ENCODE peak calls at places on chromosomes 5 and 9, in five cellular contexts. One of them, this sample, is unnamed.

GRCh38 chr5:91183743-91184142 is 199.4 kb downstream of the ARRDC3 start:
- DNase-seq in stimulated activated CD8-positive, alpha-beta memory T cell treated with anti-CD3 and anti-CD28 coated beads, Interleukin-4, amount 100 ng/mL, for 24 hours: no peak
- DNase-seq in neural crest cell: no peak
- DNase-seq in AG08396: no peak
- DNase-seq in T follicular helper cell: no peak
- DNase-seq in this sample: no peak

GRCh38 chr9:89312154-89312616 is 1.2 kb downstream of the CKS2 start:
- DNase-seq in stimulated activated CD8-positive, alpha-beta memory T cell treated with anti-CD3 and anti-CD28 coated beads, Interleukin-4, amount 100 ng/mL, for 24 hours: no peak
- DNase-seq in neural crest cell: no peak
- DNase-seq in AG08396: no peak
- DNase-seq in T follicular helper cell: no peak
- DNase-seq in this sample: no peak

GRCh38 chr5:129431406-129431805 is 28.7 kb upstream of the ADAMTS19 start:
- DNase-seq in stimulated activated CD8-positive, alpha-beta memory T cell treated with anti-CD3 and anti-CD28 coated beads, Interleukin-4, amount 100 ng/mL, for 24 hours: no peak
- DNase-seq in neural crest cell: no peak
- DNase-seq in AG08396: no peak
- DNase-seq in T follicular helper cell: no peak
- DNase-seq in this sample: no peak

GRCh38 chr5:45385321-45386058 is 310.7 kb downstream of the HCN1 start:
- DNase-seq in stimulated activated CD8-positive, alpha-beta memory T cell treated with anti-CD3 and anti-CD28 coated beads, Interleukin-4, amount 100 ng/mL, for 24 hours: no peak
- DNase-seq in neural crest cell: no peak
- DNase-seq in AG08396: peak
- DNase-seq in T follicular helper cell: no peak
- DNase-seq in this sample: peak

GRCh38 chr9:107367727-107368502 is 84.8 kb downstream of the RAD23B start:
- DNase-seq in stimulated activated CD8-positive, alpha-beta memory T cell treated with anti-CD3 and anti-CD28 coated beads, Interleukin-4, amount 100 ng/mL, for 24 hours: no peak
- DNase-seq in neural crest cell: no peak
- DNase-seq in AG08396: no peak
- DNase-seq in T follicular helper cell: no peak
- DNase-seq in this sample: no peak

GRCh38 chr5:37637165-37637845 is 202.5 kb downstream of the GDNF start:
- DNase-seq in stimulated activated CD8-positive, alpha-beta memory T cell treated with anti-CD3 and anti-CD28 coated beads, Interleukin-4, amount 100 ng/mL, for 24 hours: no peak
- DNase-seq in neural crest cell: no peak
- DNase-seq in AG08396: no peak
- DNase-seq in T follicular helper cell: no peak
- DNase-seq in this sample: peak

GRCh38 chr5:60143912-60144311 is 250.4 kb upstream of the PDE4D start:
- DNase-seq in stimulated activated CD8-positive, alpha-beta memory T cell treated with anti-CD3 and anti-CD28 coated beads, Interleukin-4, amount 100 ng/mL, for 24 hours: no peak
- DNase-seq in neural crest cell: no peak
- DNase-seq in AG08396: no peak
- DNase-seq in T follicular helper cell: no peak
- DNase-seq in this sample: no peak

GRCh38 chr5:173598686-173599085 is 17.8 kb downstream of the BOD1 start:
- DNase-seq in stimulated activated CD8-positive, alpha-beta memory T cell treated with anti-CD3 and anti-CD28 coated beads, Interleukin-4, amount 100 ng/mL, for 24 hours: no peak
- DNase-seq in neural crest cell: no peak
- DNase-seq in AG08396: no peak
- DNase-seq in T follicular helper cell: no peak
- DNase-seq in this sample: no peak

GRCh38 chr9:70602364-70603019 is 188.0 kb upstream of the KLF9 start:
- DNase-seq in stimulated activated CD8-positive, alpha-beta memory T cell treated with anti-CD3 and anti-CD28 coated beads, Interleukin-4, amount 100 ng/mL, for 24 hours: no peak
- DNase-seq in neural crest cell: peak
- DNase-seq in AG08396: peak
- DNase-seq in T follicular helper cell: peak
- DNase-seq in this sample: peak

GRCh38 chr5:73330613-73331012 is 118.0 kb downstream of the FOXD1 start:
- DNase-seq in stimulated activated CD8-positive, alpha-beta memory T cell treated with anti-CD3 and anti-CD28 coated beads, Interleukin-4, amount 100 ng/mL, for 24 hours: no peak
- DNase-seq in neural crest cell: no peak
- DNase-seq in AG08396: no peak
- DNase-seq in T follicular helper cell: no peak
- DNase-seq in this sample: no peak